ENCODE peak calls at places on chromosomes 3 and 15, in eight cellular contexts. B is tibial nerve; T is Peyer's patch; O is ovary; S is neuronal stem cell; K is body of pancreas; A is naive thymus-derived CD4-positive, alpha-beta T cell; Z is mammary epithelial cell. U is an unnamed sample. For H3K9me3 and H3K27me3, the result is how much of the 10 kb centered on the place peaks cover.

GRCh38 chr3:111292117-111292516 is 220.5 kb downstream of the NECTIN3 start:
- DNase-seq in A (no peak), B (no peak), Z (no peak), K (no peak), T (no peak), O (no peak), S (no peak), U (no peak)

GRCh38 chr3:53775834-53776251 is 70.4 kb downstream of the CHDH start:
- DNase-seq in Z (peak), B (no peak), S (no peak), O (no peak), K (no peak), A (no peak), T (no peak), U (no peak)

GRCh38 chr3:46944191-46944590 is 32.4 kb downstream of the CCDC12 start:
- DNase-seq in B (no peak), A (no peak), T (no peak), Z (no peak), S (no peak), K (no peak), O (no peak), U (no peak)

GRCh38 chr15:63884953-63885352 is 51.2 kb upstream of the HERC1 start:
- DNase-seq in B (no peak), A (no peak), T (no peak), Z (no peak), S (no peak), O (no peak), K (no peak), U (no peak)

GRCh38 chr3:119125742-119126507 is 20.0 kb upstream of the TEX55 start:
- DNase-seq in K (no peak), B (no peak), S (no peak), Z (no peak), A (no peak), O (no peak), T (no peak), U (no peak)

GRCh38 chr3:181782306-181782924 is 70.7 kb downstream of the SOX2 start:
- DNase-seq in T (no peak), K (no peak), O (no peak), S (no peak), Z (peak), B (no peak), A (no peak), U (no peak)

GRCh38 chr15:52778457-52778856 is 11.7 kb downstream of the ONECUT1 start:
- DNase-seq in Z (no peak), B (no peak), O (no peak), K (no peak), A (no peak), S (no peak), T (no peak), U (no peak)

GRCh38 chr15:29822100-29822684 is at the start of gene TJP1:
- DNase-seq in A (no peak), T (peak), S (peak), B (peak), Z (peak), K (peak), O (peak), U (peak)

GRCh38 chr15:32909431-32909830 is 191.6 kb downstream of the GREM1 start:
- DNase-seq in B (no peak), A (no peak), Z (peak), S (no peak), K (no peak), O (no peak), T (no peak), U (no peak)

GRCh38 chr15:55587321-55588069 is 650 bp downstream of the PYGO1 start:
- DNase-seq in B (no peak), T (no peak), O (peak), A (no peak), S (peak), K (peak), Z (peak), U (peak)
- H3K4me3 ChIP-seq in B (peak), T (peak), O (peak), A (peak), S (peak), K (peak), Z (peak), U (peak)

DNA sequence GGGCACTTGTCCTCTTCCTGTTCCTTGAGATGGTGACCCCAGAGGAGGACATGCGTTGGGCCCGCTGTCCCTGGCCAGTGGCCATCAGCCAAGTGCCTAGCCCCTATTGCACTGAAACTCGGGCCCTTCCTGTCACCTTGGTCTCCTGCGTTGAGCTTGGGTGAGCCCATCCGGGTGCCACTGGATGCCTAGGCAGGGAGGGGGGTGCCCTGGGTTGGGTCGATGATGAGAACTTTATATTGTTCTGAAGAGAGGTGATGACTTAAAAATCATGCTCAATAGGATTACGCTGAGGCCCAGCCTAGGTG is 221.8 kb downstream of the SNRPN start:
- DNase-seq in T (peak), S (no peak), A (no peak), O (peak), Z (no peak), K (no peak), B (no peak), U (no peak)
- H3K9me3 ChIP-seq in T (under half), S (half or more), A (under half), O (under half), Z (under half), K (under half), B (half or more), U (under half)

DNA sequence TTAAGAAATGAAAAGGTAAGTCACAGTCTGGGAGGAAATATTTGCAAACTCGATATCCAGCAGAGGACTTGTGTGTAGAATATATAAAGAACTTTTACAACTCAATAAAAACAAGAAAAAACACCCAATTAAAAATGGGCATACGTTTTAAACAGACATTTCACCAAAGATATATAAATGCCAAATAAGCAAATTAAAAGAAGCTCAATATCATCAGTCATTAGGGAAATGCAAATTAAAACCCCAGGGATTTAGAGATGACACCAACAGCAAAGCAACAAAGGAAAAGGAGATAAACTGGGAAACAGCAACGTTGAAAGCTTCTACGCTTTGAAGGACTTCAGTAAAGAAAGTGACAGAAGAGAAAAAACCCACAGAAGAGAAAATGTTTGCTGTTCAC is 132.3 kb downstream of the NUP210 start:
- DNase-seq in A (no peak), Z (no peak), T (no peak), B (no peak), O (no peak), S (no peak), K (no peak), U (no peak)
- H3K27me3 ChIP-seq in A (under half), Z (under half), T (under half), B (under half), O (under half), S (under half), K (under half), U (under half)

DNA sequence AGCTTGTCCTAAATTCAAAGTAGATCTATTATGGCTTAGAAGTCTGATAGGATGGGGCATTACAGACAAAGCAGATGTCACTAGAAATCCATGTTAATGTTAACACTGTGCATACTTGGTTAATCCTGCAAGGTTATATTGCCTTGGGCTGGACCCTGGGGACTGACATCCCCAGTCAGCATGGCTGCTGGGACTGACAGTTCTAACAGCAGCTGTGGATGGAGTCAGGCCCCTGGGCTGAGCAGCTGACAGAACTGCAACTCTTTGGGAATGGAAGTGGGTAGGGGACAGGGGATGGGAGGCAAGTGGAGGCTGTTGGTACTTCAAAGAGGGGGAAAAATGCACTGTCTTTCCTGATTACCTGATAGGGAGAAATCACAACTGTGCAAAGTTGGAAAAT is 7.5 kb downstream of the P2RY1 start:
- DNase-seq in T (no peak), Z (no peak), A (no peak), S (no peak), O (no peak), B (no peak), K (no peak), U (no peak)
- H3K4me3 ChIP-seq in T (no peak), Z (no peak), A (no peak), S (no peak), O (no peak), B (no peak), K (no peak), U (no peak)

GRCh38 chr3:97010881-97011657 is 196.7 kb downstream of the EPHA6 start:
- DNase-seq in B (no peak), T (no peak), O (no peak), S (no peak), K (no peak), Z (no peak), A (no peak), U (no peak)

DNA sequence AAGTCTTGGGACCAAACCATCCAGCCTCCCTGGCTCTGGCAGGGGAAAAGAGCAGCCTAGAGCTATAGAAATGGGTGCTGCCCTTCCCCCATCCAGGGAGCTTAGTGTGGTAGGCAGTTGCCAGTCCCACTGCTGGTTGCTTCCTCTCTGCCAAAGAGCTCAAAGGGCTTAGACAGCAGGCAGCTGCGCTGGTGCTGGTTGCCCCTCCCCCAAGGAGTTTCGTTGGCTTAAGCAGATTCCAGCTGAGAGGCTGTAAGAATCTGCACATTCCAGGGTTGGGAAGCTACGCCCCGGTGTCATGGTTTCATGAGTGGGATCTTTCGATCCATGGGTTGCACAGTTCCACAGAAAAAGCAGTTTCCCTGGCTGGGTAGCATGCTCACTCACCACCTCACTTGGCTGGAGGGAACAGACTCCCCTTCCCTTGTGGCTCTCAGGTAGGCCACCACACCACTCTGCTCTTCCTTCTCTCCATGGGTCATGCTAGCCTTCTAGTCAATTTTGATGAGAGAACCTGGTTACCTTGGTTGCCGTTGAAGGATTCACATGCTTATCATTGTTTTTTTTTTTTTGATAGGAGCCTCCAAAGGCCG is 195.1 kb downstream of the EPHA6 start:
- DNase-seq in O (no peak), B (no peak), K (no peak), S (peak), A (no peak), T (no peak), Z (no peak), U (no peak)
- H3K9me3 ChIP-seq in O (under half), B (under half), K (under half), S (under half), A (under half), T (under half), Z (under half), U (under half)

GRCh38 chr3:44890852-44891251 is 16.4 kb downstream of the TGM4 start:
- DNase-seq in T (no peak), B (no peak), A (no peak), K (no peak), Z (no peak), S (no peak), O (no peak), U (no peak)
- H3K27me3 ChIP-seq in T (under half), B (under half), A (under half), K (under half), Z (under half), S (under half), O (under half), U (under half)

GRCh38 chr3:183634707-183635106 is 716 bp upstream of the KLHL24 start:
- DNase-seq in O (no peak), T (no peak), Z (peak), A (no peak), B (no peak), K (no peak), S (no peak), U (no peak)
- H3K4me3 ChIP-seq in O (no peak), T (peak), Z (peak), A (peak), B (peak), K (peak), S (peak), U (peak)

GRCh38 chr15:25094066-25094465 is 139.3 kb downstream of the SNRPN start:
- DNase-seq in S (no peak), A (no peak), B (no peak), Z (no peak), T (no peak), K (no peak), O (no peak), U (no peak)
- H3K9me3 ChIP-seq in S (under half), A (under half), B (half or more), Z (under half), T (under half), K (half or more), O (under half), U (under half)

DNA sequence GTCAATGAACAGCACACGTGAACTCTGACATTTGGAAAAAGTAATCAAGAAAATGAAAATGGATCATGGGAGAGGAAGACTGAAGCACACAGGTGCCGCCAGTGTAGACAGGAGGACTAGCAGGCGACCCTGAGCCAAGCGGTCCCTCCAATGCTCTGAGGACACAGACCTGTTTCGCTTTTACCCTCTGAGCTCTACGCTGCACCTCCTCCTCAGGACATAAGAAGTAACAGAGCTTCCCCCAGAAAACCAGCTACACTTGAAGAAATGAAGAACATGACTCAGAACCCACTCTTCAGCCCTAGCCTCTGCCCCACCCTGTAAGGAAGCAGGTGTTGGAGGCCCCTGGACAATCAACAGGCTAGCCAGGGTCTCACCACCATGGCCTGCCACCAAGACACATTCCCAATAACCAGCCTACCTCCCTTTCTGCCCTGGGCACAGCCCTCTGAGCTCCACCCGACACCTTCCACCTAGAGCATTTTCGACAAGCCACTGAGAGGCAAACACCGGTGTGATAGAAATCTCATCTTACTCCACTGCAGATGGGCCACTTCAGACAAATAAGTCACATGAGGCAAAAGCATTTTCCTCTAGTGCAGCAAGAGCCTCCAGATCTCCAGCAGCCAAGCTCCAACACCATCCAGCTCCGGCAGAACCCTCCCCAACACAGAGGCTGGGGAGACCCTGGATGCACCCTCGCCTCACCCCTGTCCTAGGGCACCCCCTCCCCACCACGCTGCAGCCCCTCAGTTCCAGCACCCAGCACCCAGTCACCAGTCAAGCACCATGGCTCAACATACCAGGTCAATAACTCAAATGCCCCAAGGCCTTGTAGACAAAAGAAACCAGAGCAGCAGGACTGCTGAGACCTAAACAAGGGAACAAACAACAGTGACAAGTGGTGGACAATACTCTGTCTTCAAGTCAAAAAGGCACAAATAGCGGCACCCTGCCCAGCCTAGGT is 11.4 kb downstream of the FAM174B start:
- DNase-seq in B (no peak), Z (no peak), A (no peak), S (no peak), K (no peak), O (no peak), T (no peak), U (no peak)
- H3K27me3 ChIP-seq in B (under half), Z (under half), A (under half), S (under half), K (under half), O (under half), T (under half), U (under half)

GRCh38 chr15:30903497-30904187 is at the start of gene FAN1:
- DNase-seq in A (peak), B (peak), Z (peak), T (peak), O (peak), K (peak), S (peak), U (peak)

GRCh38 chr15:30906366-30906765 is 2.7 kb downstream of the FAN1 start:
- DNase-seq in S (no peak), B (no peak), Z (no peak), A (no peak), T (no peak), O (no peak), K (no peak), U (no peak)

GRCh38 chr15:30905821-30906220 is 2.1 kb downstream of the FAN1 start:
- DNase-seq in O (no peak), K (no peak), T (no peak), A (no peak), Z (no peak), S (no peak), B (no peak), U (no peak)

GRCh38 chr15:30901889-30902288 is 1.8 kb upstream of the FAN1 start:
- DNase-seq in B (no peak), O (no peak), K (no peak), Z (no peak), S (no peak), T (no peak), A (no peak), U (no peak)

DNA sequence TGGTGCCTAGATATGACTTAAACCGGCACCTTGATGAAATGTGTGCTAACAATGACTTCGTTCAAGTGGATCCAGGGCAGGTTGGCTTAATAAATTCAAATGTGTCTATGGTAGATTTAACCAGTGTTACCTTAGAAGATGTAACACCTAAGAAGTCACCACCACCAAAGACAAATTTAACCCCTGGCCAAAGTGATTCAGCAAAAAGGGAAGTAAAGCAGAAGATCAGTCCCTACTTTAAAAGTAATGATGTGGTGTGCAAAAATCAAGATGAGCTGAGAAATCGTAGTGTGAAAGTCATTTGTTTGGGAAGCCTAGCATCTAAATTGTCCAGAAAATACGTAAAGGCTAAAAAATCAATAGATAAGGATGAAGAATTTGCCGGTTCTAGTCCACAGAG is 1.1 kb downstream of the FAN1 start:
- DNase-seq in A (no peak), B (no peak), O (no peak), S (no peak), T (no peak), K (no peak), Z (no peak), U (no peak)
- H3K4me3 ChIP-seq in A (peak), B (no peak), O (no peak), S (peak), T (no peak), K (no peak), Z (peak), U (no peak)